ENCODE peak calls at places on chromosomes 7 and 10, in four cellular contexts. K is WTC11, S is K562, I is HepG2. B is an unnamed sample.

GRCh38 chr10:131555406-131555805 is 243.9 kb upstream of the TCERG1L start:
- DNase-seq in I (no peak), S (no peak), K (no peak), B (no peak)

GRCh38 chr7:118324790-118325449 is 100.4 kb downstream of the ANKRD7 start:
- DNase-seq in I (no peak), K (peak), S (no peak), B (no peak)

GRCh38 chr10:11403116-11403515 is 208.3 kb downstream of the USP6NL start:
- DNase-seq in S (no peak), I (no peak), K (no peak), B (no peak)

GRCh38 chr7:111895049-111895448 is 311.1 kb downstream of the DOCK4 start:
- DNase-seq in K (no peak), I (no peak), S (no peak), B (no peak)

GRCh38 chr7:46146454-46147255 is 225.6 kb upstream of the IGFBP3 start:
- DNase-seq in S (no peak), K (no peak), I (no peak), B (no peak)

GRCh38 chr10:3278771-3279170 is 106.2 kb upstream of the PITRM1 start:
- DNase-seq in I (no peak), K (no peak), S (no peak), B (no peak)

GRCh38 chr7:99224263-99224947 is 16.5 kb upstream of the KPNA7 start:
- DNase-seq in S (peak), I (peak), K (no peak), B (peak)

GRCh38 chr7:2629740-2630681 is 1.8 kb upstream of the TTYH3 start:
- DNase-seq in K (no peak), S (no peak), I (peak), B (no peak)

GRCh38 chr10:99799613-99800012 is 17.2 kb downstream of the ABCC2 start:
- DNase-seq in I (no peak), S (peak), K (no peak), B (no peak)

GRCh38 chr10:132605390-132605789 is 67.8 kb downstream of the INPP5A start:
- DNase-seq in S (no peak), I (no peak), K (no peak), B (no peak)

GRCh38 chr10:125977206-125977605 is 80.8 kb downstream of the FANK1 start:
- DNase-seq in I (no peak), S (peak), K (peak), B (no peak)

GRCh38 chr10:106573106-106573505 is 591.4 kb downstream of the SORCS1 start:
- DNase-seq in S (no peak), I (no peak), K (no peak), B (no peak)

GRCh38 chr7:96093435-96093834 is 228.5 kb downstream of the SLC25A13 start:
- DNase-seq in I (no peak), K (no peak), S (no peak), B (no peak)

GRCh38 chr10:30581779-30582380 is 47.7 kb downstream of the LYZL2 start:
- DNase-seq in S (peak), K (peak), I (peak), B (no peak)

GRCh38 chr7:377069-378040 is 87.4 kb downstream of the FOXL3 start:
- DNase-seq in K (peak), I (no peak), S (peak), B (no peak)

GRCh38 chr10:70418229-70418628 is 14.3 kb downstream of the EIF4EBP2 start:
- DNase-seq in I (no peak), K (no peak), S (no peak), B (no peak)

GRCh38 chr7:7686806-7687205 is 31.6 kb downstream of the RPA3 start:
- DNase-seq in I (peak), S (no peak), K (no peak), B (no peak)

GRCh38 chr10:120555436-120556163 is 98.6 kb downstream of the PLPP4 start:
- DNase-seq in K (no peak), I (no peak), S (no peak), B (no peak)

GRCh38 chr7:5690931-5691461 is 90.5 kb downstream of the RNF216 start:
- DNase-seq in I (no peak), K (no peak), S (no peak), B (no peak)

GRCh38 chr7:129781856-129782256 is 170.3 kb downstream of the NRF1 start:
- DNase-seq in K (peak), S (no peak), I (no peak), B (no peak)

GRCh38 chr7:32379486-32380115 is 110.6 kb downstream of the LSM5 start:
- DNase-seq in S (no peak), I (no peak), K (no peak), B (no peak)

GRCh38 chr7:92402920-92403759 is 44.1 kb upstream of the GATAD1 start:
- DNase-seq in I (no peak), S (no peak), K (no peak), B (no peak)

GRCh38 chr7:20798081-20798693 is 11.5 kb upstream of the SP8 start:
- DNase-seq in K (peak), S (peak), I (no peak), B (no peak)

GRCh38 chr10:131168238-131168875 is 143.2 kb downstream of the TCERG1L start:
- DNase-seq in S (no peak), I (no peak), K (no peak), B (no peak)

GRCh38 chr7:92808635-92809034 is 27.7 kb downstream of the CDK6 start:
- DNase-seq in S (no peak), K (no peak), I (no peak), B (no peak)

GRCh38 chr10:91635401-91636400 is 2.8 kb upstream of the PPP1R3C start:
- DNase-seq in S (peak), I (peak), K (peak), B (no peak)

GRCh38 chr7:44408596-44408995 is 81.9 kb downstream of the NUDCD3 start:
- DNase-seq in I (no peak), K (peak), S (no peak), B (no peak)

GRCh38 chr7:23353172-23353571 is 54.0 kb downstream of the MALSU1 start:
- DNase-seq in I (no peak), K (no peak), S (no peak), B (peak)

GRCh38 chr10:44952779-44953231 is 6.8 kb upstream of the RASSF4 start:
- DNase-seq in K (no peak), I (peak), S (no peak), B (no peak)

GRCh38 chr10:114623661-114624294 is 34.3 kb downstream of the ABLIM1 start:
- DNase-seq in K (no peak), I (peak), S (no peak), B (no peak)

GRCh38 chr10:43196981-43197833 is 59.0 kb downstream of the CSGALNACT2 start:
- DNase-seq in K (no peak), S (peak), I (no peak), B (no peak)

GRCh38 chr10:372566-372965 is 237.3 kb downstream of the ZMYND11 start:
- DNase-seq in K (no peak), S (no peak), I (no peak), B (no peak)

GRCh38 chr10:113897693-113898618 is 43.5 kb downstream of the NHLRC2 start:
- DNase-seq in K (no peak), I (no peak), S (no peak), B (no peak)

GRCh38 chr7:78090616-78091015 is 292.0 kb downstream of the PHTF2 start:
- DNase-seq in S (no peak), K (no peak), I (no peak), B (no peak)

GRCh38 chr7:2508327-2509231 is 11.0 kb upstream of the LFNG start:
- DNase-seq in S (peak), I (no peak), K (no peak), B (no peak)

DNA sequence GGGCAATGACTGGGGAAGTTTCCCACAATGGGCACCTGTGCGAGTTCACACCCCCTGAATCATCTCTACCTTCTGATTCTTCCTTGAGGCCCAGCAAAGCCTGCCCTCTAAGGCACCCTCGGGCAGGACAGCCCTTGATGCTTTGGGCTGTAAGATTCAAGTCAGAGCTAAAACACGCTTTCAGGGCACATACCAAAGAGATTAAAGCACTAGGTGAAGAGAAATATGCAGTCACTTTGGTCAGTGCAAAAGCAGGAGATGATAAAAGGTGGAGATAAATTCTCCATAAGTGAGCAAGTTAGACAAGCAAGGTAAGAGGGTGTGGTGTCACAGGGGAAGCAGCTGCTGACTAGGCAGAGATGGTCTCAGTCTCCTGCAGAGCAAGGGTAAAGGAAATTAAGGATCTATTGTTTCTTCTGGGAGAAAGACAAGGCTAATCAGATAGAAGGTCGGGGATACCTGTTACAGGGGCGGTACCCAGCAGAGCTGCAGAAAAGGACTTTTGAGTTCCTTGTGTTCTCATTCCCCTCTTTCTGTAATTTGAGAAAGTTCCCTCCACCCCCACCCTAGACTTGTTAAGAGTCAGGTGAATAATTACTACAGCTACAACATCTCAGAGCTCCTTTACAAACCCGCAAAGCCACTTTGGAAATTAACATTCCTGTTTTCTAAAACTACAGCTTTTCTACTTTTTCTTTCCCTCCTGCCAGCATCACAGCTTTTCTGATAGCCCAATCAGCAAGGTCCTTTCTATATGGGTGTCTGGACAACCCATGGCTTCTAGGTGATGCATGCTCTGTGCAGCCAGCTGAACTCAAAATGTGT is 26.4 kb downstream of the PDLIM1 start:
- DNase-seq in I (no peak), S (no peak), K (no peak), B (no peak)
- TF ChIP-seq ETV6 in I (no peak), S (no peak), K (peak), B (no peak)

GRCh38 chr10:110755781-110756180 is 111.6 kb downstream of the RBM20 start:
- DNase-seq in K (no peak), I (no peak), S (no peak), B (no peak)

GRCh38 chr10:110758898-110759297 is 112.8 kb upstream of the PDCD4 start:
- DNase-seq in K (no peak), S (no peak), I (no peak), B (no peak)

GRCh38 chr10:110758128-110758527 is 113.6 kb upstream of the PDCD4 start:
- DNase-seq in I (no peak), S (no peak), K (no peak), B (no peak)

GRCh38 chr10:110756886-110757285 is 112.8 kb downstream of the RBM20 start:
- DNase-seq in K (no peak), S (no peak), I (no peak), B (no peak)

DNA sequence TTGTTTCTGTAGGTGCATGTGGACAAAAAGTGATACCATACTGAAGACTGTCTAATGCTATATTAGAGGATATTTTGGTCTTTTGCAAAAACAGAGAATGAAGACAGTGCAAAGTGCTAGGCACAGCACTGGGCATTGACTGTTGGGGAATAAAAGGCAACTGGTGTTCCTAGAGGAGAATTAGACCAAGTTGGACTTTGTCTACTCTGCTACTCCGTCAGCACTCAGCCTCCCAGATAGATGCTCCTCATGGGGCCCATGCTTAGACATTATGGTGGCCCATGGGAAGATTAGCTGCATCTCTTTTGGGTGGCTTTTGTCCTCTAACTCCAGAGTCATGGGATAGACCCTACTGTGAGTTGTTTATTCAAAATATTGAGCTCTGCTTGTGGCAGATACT is 113.4 kb downstream of the RBM20 start:
- DNase-seq in I (no peak), K (no peak), S (no peak), B (no peak)
- TF ChIP-seq ETV6 in I (no peak), K (no peak), S (no peak), B (no peak)

DNA sequence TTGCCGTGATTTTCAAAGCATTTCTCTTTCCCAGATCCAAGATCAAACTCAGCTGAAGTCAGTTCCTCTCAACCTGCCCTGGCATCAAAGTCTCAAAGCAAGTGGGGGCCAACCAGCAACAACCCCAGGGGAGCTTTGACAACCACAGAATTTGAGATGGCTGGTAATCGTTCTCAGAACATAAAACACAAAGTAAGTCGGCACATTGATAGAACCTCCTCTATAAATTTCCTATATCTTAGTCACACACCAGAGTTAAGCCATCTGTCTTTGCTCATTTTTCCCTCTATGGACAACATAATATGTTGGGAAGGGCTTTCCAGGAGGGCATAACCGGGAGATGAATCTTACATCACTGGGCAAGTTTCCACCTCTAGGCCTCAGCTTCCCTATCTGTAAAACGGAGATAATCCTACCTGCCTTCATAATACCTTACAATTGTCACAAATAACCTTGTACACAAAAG is 1.2 kb upstream of the DNAJC9 start:
- DNase-seq in S (peak), K (no peak), I (no peak), B (no peak)
- TF ChIP-seq ETV6 in S (no peak), K (no peak), I (no peak), B (no peak)

GRCh38 chr10:96017227-96017687 is 26.1 kb upstream of the CCNJ start:
- DNase-seq in S (peak), K (peak), I (peak), B (peak)
- TF ChIP-seq ETV6 in S (no peak), K (no peak), I (no peak), B (no peak)

B was measured in GM12878.